ENCODE peak calls at places on chromosomes 4 and X, in six cellular contexts. A is fibroblast of mammary gland, L is nephron progenitor cell, W is T-helper 2 cell, T is ELR, M is HuH-7. X is an unnamed sample.

GRCh38 chr4:23976423-23976822 is 86.6 kb upstream of the PPARGC1A start:
- DNase-seq in L (no peak), T (no peak), A (no peak), W (no peak), M (no peak), X (no peak)

GRCh38 chr4:94548571-94548970 is 96.8 kb downstream of the PDLIM5 start:
- DNase-seq in T (peak; percentile 87), L (no peak), M (no peak), A (peak; percentile 47), W (no peak), X (no peak)

GRCh38 chr4:48905363-48906015 is 1.1 kb downstream of the OCIAD2 start:
- DNase-seq in M (peak; percentile 27), T (peak; percentile 67), W (no peak), A (peak; percentile 73), L (no peak), X (no peak)

GRCh38 chr4:2354760-2355159 is 63.7 kb downstream of the ZFYVE28 start:
- DNase-seq in A (no peak), T (no peak), L (no peak), W (no peak), M (no peak), X (no peak)

GRCh38 chr4:122917731-122918130 is 4.7 kb downstream of the NUDT6 start:
- DNase-seq in L (no peak), T (peak; percentile 63), M (no peak), A (no peak), W (no peak), X (no peak)

GRCh38 chr4:7829687-7830580 is 109.7 kb downstream of the AFAP1 start:
- DNase-seq in L (no peak), W (no peak), T (no peak), A (no peak), M (no peak), X (peak; percentile 11)

GRCh38 chrX:135396109-135396508 is 25.6 kb upstream of the SMIM10L2A start:
- DNase-seq in M (no peak), W (no peak), L (no peak), A (peak; percentile 40), T (peak; percentile 4), X (no peak)

GRCh38 chr4:86944964-86945781 is 10.4 kb downstream of the AFF1 start:
- DNase-seq in A (no peak), W (no peak), T (no peak), M (no peak), L (no peak), X (no peak)

GRCh38 chr4:25253072-25253447 is 19.2 kb downstream of the PI4K2B start:
- DNase-seq in T (peak; percentile 4), M (peak; percentile 38), L (no peak), W (no peak), A (peak; percentile 2), X (no peak)

GRCh38 chr4:151690164-151690856 is 70.5 kb downstream of the GATB start:
- DNase-seq in A (peak; percentile 65), L (no peak), T (no peak), W (no peak), M (no peak), X (no peak)

GRCh38 chrX:23246001-23246400 is 88.6 kb upstream of the PTCHD1 start:
- DNase-seq in M (no peak), W (no peak), T (no peak), L (no peak), A (no peak), X (no peak)

GRCh38 chrX:47540754-47541538 is 20.1 kb upstream of the ARAF start:
- DNase-seq in T (peak; percentile 90), M (peak; percentile 55), W (no peak), L (peak; percentile 47), A (peak; percentile 91), X (peak; percentile 79)

GRCh38 chrX:39757971-39758370 is 339.8 kb downstream of the BCOR start:
- DNase-seq in W (no peak), M (no peak), L (no peak), A (peak; percentile 55), T (peak; percentile 41), X (no peak)

GRCh38 chrX:78024349-78025108 is 55.1 kb upstream of the PGAM4 start:
- DNase-seq in M (peak; percentile 48), T (peak; percentile 57), W (no peak), L (no peak), A (peak; percentile 25), X (no peak)

GRCh38 chrX:24229400-24229879 is 79.9 kb downstream of the ZFX start:
- DNase-seq in M (no peak), T (no peak), A (peak; percentile 35), L (no peak), W (no peak), X (no peak)

GRCh38 chr4:118865091-118865708 is 23.5 kb upstream of the SYNPO2 start:
- DNase-seq in A (peak; percentile 61), W (no peak), L (peak; percentile 18), T (peak; percentile 65), M (peak; percentile 40), X (no peak)

GRCh38 chr4:169183581-169183980 is 87.2 kb downstream of the SH3RF1 start:
- DNase-seq in T (no peak), L (no peak), A (no peak), M (no peak), W (no peak), X (no peak)

GRCh38 chrX:13131511-13132137 is 87.2 kb upstream of the FAM9C start:
- DNase-seq in L (no peak), A (no peak), T (peak; percentile 41), W (no peak), M (no peak), X (no peak)

GRCh38 chrX:119618439-119618838 is 12.2 kb upstream of the NKRF start:
- DNase-seq in L (no peak), T (no peak), A (no peak), M (no peak), W (no peak), X (no peak)

GRCh38 chr4:43453058-43453457 is 560.5 kb downstream of the GRXCR1 start:
- DNase-seq in W (no peak), L (no peak), M (no peak), A (no peak), T (no peak), X (no peak)

GRCh38 chr4:101954351-101954750 is 163.8 kb downstream of the BANK1 start:
- DNase-seq in M (no peak), W (no peak), L (no peak), A (no peak), T (peak; percentile 6), X (no peak)

GRCh38 chr4:106898621-106899230 is 137.4 kb downstream of the DKK2 start:
- DNase-seq in T (peak; percentile 71), M (peak; percentile 5), A (peak; percentile 69), W (no peak), L (peak; percentile 48), X (no peak)

GRCh38 chrX:41314204-41314603 is 19.8 kb upstream of the DDX3X start:
- DNase-seq in W (no peak), L (no peak), M (no peak), T (no peak), A (no peak), X (no peak)

GRCh38 chrX:129781134-129782014 is 1.6 kb downstream of the SASH3 start:
- DNase-seq in A (no peak), T (no peak), L (no peak), M (no peak), W (peak; percentile 15), X (no peak)

GRCh38 chrX:70613295-70613694 is 168.7 kb downstream of the DLG3 start:
- DNase-seq in M (no peak), L (no peak), T (peak; percentile 58), W (no peak), A (peak; percentile 22), X (no peak)

GRCh38 chr4:13597604-13598003 is 29.9 kb downstream of the BOD1L1 start:
- DNase-seq in T (peak; percentile 56), W (no peak), L (no peak), A (peak; percentile 21), M (no peak), X (no peak)

GRCh38 chr4:84878090-84878489 is 88.4 kb downstream of the WDFY3 start:
- DNase-seq in L (no peak), M (no peak), T (peak; percentile 95), W (no peak), A (peak; percentile 92), X (no peak)

GRCh38 chr4:73862357-73862756 is 6.8 kb upstream of the CXCL1 start:
- DNase-seq in L (no peak), W (no peak), T (peak; percentile 31), A (peak; percentile 53), M (no peak), X (no peak)

GRCh38 chrX:140123446-140123845 is 158.1 kb upstream of the CXorf66 start:
- DNase-seq in M (no peak), A (no peak), T (peak; percentile 24), W (no peak), L (peak; percentile 14), X (no peak)

GRCh38 chr4:21768349-21769310 is 179.9 kb downstream of the KCNIP4 start:
- DNase-seq in A (peak; percentile 57), T (peak; percentile 67), L (peak; percentile 26), W (no peak), M (no peak), X (no peak)

GRCh38 chrX:54452920-54453319 is 12.7 kb downstream of the TSR2 start:
- DNase-seq in A (peak; percentile 17), W (no peak), L (peak; percentile 19), M (peak; percentile 24), T (peak; percentile 57), X (no peak)

GRCh38 chr4:65651031-65651430 is 19.3 kb downstream of the EPHA5 start:
- DNase-seq in L (no peak), A (no peak), T (no peak), W (no peak), M (no peak), X (no peak)

GRCh38 chr4:55178226-55179005 is 53.0 kb upstream of the KDR start:
- DNase-seq in M (no peak), L (no peak), A (no peak), T (no peak), W (no peak), X (no peak)

GRCh38 chrX:65522739-65523372 is 11.7 kb downstream of the LAS1L start:
- DNase-seq in M (no peak), L (no peak), T (peak; percentile 81), W (no peak), A (peak; percentile 64), X (no peak)